ENCODE peak calls at places on chromosome 10, in four cellular contexts. E is GM12865, Y is endodermal cell, X is right cardiac atrium. J is an unnamed sample.

GRCh38 chr10:1061930-1062769 is 6.0 kb downstream of the WDR37 start:
- DNase-seq in Y (no peak), E (no peak), X (no peak), J (no peak)

GRCh38 chr10:88194961-88195367 is 331.5 kb downstream of the PTEN start:
- DNase-seq in Y (no peak), E (no peak), X (no peak), J (no peak)

GRCh38 chr10:30825495-30825894 is 195.9 kb upstream of the LYZL2 start:
- DNase-seq in Y (no peak), X (no peak), E (no peak), J (no peak)

GRCh38 chr10:120612756-120613155 is 155.7 kb downstream of the PLPP4 start:
- DNase-seq in E (no peak), X (no peak), Y (peak), J (no peak)

GRCh38 chr10:78038105-78038504 is 4.4 kb downstream of the RPS24 start:
- DNase-seq in E (no peak), X (no peak), Y (no peak), J (no peak)

GRCh38 chr10:62594093-62594520 is 210.4 kb upstream of the ADO start:
- DNase-seq in E (peak), Y (peak), X (peak), J (peak)

GRCh38 chr10:22229756-22230330 is 12.0 kb upstream of the EBLN1 start:
- DNase-seq in X (no peak), E (no peak), Y (no peak), J (no peak)

GRCh38 chr10:49115796-49116508 is 630 bp upstream of the VSTM4 start:
- DNase-seq in X (no peak), Y (no peak), E (no peak), J (no peak)

GRCh38 chr10:79242620-79243152 is 104.6 kb upstream of the PPIF start:
- DNase-seq in X (peak), E (peak), Y (peak), J (peak)

GRCh38 chr10:129760003-129760315 is 204.1 kb downstream of the EBF3 start:
- DNase-seq in Y (peak), E (no peak), X (no peak), J (no peak)

GRCh38 chr10:129471447-129471846 is 4.4 kb downstream of the MGMT start:
- DNase-seq in Y (peak), X (no peak), E (no peak), J (no peak)

GRCh38 chr10:110535958-110536891 is 31.3 kb upstream of the SMC3 start:
- DNase-seq in E (peak), Y (peak), X (no peak), J (peak)

GRCh38 chr10:73819513-73820093 is 8.2 kb upstream of the NDST2 start:
- DNase-seq in X (no peak), E (no peak), Y (peak), J (peak)

GRCh38 chr10:126422561-126422960 is 34.3 kb upstream of the ADAM12 start:
- DNase-seq in X (no peak), Y (no peak), E (no peak), J (no peak)

GRCh38 chr10:131173484-131174210 is 137.9 kb downstream of the TCERG1L start:
- DNase-seq in X (no peak), E (no peak), Y (no peak), J (no peak)

GRCh38 chr10:3172081-3172445 is 519 bp downstream of the PITRM1 start:
- DNase-seq in E (no peak), Y (no peak), X (no peak), J (no peak)

GRCh38 chr10:68471586-68472408 is at the start of gene DNA2:
- DNase-seq in Y (peak), E (peak), X (peak), J (peak)

GRCh38 chr10:114115661-114116060 is 58.3 kb downstream of the CCDC186 start:
- DNase-seq in Y (no peak), X (no peak), E (no peak), J (no peak)

GRCh38 chr10:5625992-5626777 is 40.2 kb downstream of the ASB13 start:
- DNase-seq in X (no peak), E (no peak), Y (no peak), J (no peak)

GRCh38 chr10:78605800-78606350 is 462.9 kb upstream of the ZMIZ1 start:
- DNase-seq in X (no peak), Y (peak), E (no peak), J (no peak)

GRCh38 chr10:930415-931325 is 835 bp downstream of the LARP4B start:
- DNase-seq in E (peak), Y (peak), X (peak), J (peak)

GRCh38 chr10:71749396-71749795 is 23.9 kb downstream of the VSIR start:
- DNase-seq in E (no peak), X (peak), Y (no peak), J (no peak)

GRCh38 chr10:28256776-28257175 is 46.1 kb downstream of the MPP7 start:
- DNase-seq in X (no peak), Y (no peak), E (no peak), J (no peak)

GRCh38 chr10:49001402-49001801 is 61.8 kb upstream of the LRRC18 start:
- DNase-seq in Y (peak), E (no peak), X (no peak), J (peak)

GRCh38 chr10:71509444-71509843 is 112.7 kb downstream of the CDH23 start:
- DNase-seq in X (no peak), E (no peak), Y (no peak), J (no peak)

GRCh38 chr10:260819-261429 is 125.7 kb downstream of the ZMYND11 start:
- DNase-seq in Y (no peak), X (no peak), E (no peak), J (no peak)

GRCh38 chr10:11539191-11539868 is 72.1 kb downstream of the USP6NL start:
- DNase-seq in X (no peak), E (no peak), Y (peak), J (no peak)

GRCh38 chr10:115981056-115981455 is 291.9 kb downstream of the GFRA1 start:
- DNase-seq in E (no peak), Y (peak), X (no peak), J (no peak)

GRCh38 chr10:43076311-43076875 is 476 bp upstream of the RET start:
- DNase-seq in Y (peak), X (no peak), E (no peak), J (peak)

GRCh38 chr10:31419394-31420063 is 100.5 kb downstream of the ZEB1 start:
- DNase-seq in X (peak), Y (no peak), E (no peak), J (no peak)

GRCh38 chr10:78471723-78472541 is 438.3 kb downstream of the RPS24 start:
- DNase-seq in X (no peak), E (no peak), Y (no peak), J (no peak)

DNA sequence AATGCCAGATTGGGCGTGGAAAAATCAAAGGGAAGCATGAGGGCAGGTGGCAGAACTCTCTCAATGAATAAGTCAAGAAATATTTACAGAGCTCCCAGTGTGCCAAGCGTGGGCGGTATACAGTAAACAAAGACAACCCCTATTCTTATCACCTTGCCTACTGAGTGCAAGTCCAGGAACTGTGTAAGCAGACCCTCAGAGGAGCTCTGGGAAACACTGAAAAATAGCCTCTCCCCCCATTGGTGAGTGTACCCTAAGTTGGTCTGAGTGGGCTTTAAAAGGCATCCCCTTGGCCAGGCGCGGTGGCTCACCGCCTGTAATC is 1.2 kb downstream of the DYDC2 start:
- DNase-seq in E (no peak), Y (no peak), X (no peak), J (no peak)
- H3K4me3 ChIP-seq in E (no peak), Y (peak), X (no peak), J (no peak)

DNA sequence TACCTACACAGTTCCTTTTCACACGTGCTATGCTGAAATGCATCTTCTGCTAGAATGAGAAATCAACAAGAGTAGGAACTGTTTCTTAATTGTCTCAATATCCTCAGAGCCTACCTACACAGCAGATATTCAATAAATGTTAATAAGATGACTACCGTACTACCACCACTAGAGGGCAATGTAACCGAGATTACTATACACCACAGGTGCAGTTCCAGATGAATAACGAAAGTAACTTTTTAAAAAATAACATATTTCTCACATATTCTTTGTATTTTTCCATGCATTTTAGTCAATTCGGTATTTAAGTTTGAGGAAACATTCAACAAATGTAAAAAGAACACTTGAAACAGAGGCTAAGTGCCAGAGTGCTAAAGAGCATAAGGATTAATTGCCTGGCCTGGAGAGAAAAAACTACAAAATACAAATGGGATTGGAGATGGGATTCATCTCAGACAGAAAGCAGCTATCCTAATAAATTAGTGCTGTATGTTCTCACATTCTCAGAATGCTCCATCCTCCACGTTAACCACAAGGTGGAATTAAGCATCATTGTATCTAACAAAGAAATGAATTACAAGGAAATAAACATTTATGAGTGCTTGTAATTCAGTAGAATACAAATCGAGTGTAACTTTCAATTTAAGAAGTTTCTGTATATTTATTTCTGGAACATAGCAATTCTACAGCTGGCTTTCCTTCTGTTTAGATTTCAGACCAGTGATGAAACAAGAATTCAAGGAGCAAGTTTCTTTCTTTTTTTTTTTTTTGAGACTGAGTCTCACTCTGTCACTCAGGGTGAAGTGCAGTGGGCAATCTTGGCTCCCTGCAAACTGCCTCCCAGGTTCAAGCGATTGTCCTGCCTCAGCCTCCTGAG is 20.3 kb upstream of the HECTD2 start:
- DNase-seq in Y (no peak), E (peak), X (no peak), J (peak)
- H3K4me3 ChIP-seq in Y (no peak), E (no peak), X (no peak), J (no peak)

GRCh38 chr10:24718031-24718855 is 5.4 kb downstream of the ARHGAP21 start:
- DNase-seq in Y (no peak), X (no peak), E (no peak), J (peak)
- H3K4me3 ChIP-seq in Y (peak), X (no peak), E (no peak), J (peak)

DNA sequence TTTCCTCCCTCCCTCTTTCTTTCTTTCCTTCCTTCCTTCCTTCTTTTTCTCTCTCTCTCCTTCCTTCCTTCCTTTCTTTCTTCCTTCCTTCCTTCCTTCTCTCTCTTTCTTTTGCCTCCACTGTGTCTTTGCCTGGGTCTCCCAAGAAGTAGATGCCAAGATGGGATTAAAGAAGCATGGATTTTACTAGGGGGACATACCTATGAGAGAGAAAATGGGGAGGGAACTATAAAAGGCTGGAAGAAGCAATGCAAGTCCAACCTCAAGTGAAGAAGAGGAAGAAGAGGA is 33.3 kb upstream of the CRTAC1 start:
- DNase-seq in E (no peak), Y (no peak), X (no peak), J (no peak)
- H3K4me3 ChIP-seq in E (no peak), Y (no peak), X (no peak), J (no peak)

GRCh38 chr10:76523798-76524231 is 1092.4 kb downstream of the LRMDA start:
- DNase-seq in Y (no peak), X (no peak), E (no peak), J (no peak)

DNA sequence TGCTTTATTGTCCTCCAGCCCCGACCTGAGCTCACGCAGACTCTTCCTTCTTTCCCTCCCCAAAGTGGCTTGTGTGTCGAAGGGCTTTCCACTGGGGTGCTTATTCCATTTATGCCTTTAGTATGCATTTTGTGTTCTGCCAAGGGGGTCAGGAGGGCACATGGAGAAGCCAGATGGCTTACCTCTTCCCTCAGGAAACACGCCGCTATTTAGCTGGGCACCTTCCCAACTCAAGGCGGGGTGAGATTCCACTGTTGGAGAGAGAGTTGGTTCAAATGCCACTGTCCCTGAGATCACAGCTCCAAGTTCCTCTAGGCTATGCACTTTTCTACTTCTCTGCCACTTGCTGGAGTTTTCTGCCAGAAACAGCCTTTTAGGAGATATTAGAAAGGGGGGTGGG is 1091.8 kb downstream of the LRMDA start:
- DNase-seq in Y (no peak), E (no peak), X (peak), J (no peak)
- H3K4me3 ChIP-seq in Y (no peak), E (no peak), X (no peak), J (no peak)

GRCh38 chr10:132551093-132551807 is 13.7 kb downstream of the INPP5A start:
- DNase-seq in Y (peak), X (no peak), E (peak), J (peak)
- H3K4me3 ChIP-seq in Y (no peak), X (no peak), E (no peak), J (no peak)

GRCh38 chr10:35608317-35608672 is 3.2 kb downstream of the GJD4 start:
- DNase-seq in Y (no peak), E (no peak), X (no peak), J (peak)

GRCh38 chr10:35611750-35612149 is 6.6 kb downstream of the GJD4 start:
- DNase-seq in Y (peak), X (no peak), E (no peak), J (peak)

GRCh38 chr10:35605191-35605590 is at the start of gene GJD4:
- DNase-seq in Y (peak), X (no peak), E (no peak), J (no peak)

GRCh38 chr10:35606423-35606822 is 1.3 kb downstream of the GJD4 start:
- DNase-seq in Y (no peak), E (no peak), X (no peak), J (no peak)

GRCh38 chr10:35607475-35608316 is 2.6 kb downstream of the GJD4 start:
- DNase-seq in X (no peak), E (no peak), Y (no peak), J (peak)
- H3K4me3 ChIP-seq in X (peak), E (no peak), Y (no peak), J (no peak)

GRCh38 chr10:102434251-102434913 is 2.0 kb upstream of the CUEDC2 start:
- DNase-seq in X (no peak), E (no peak), Y (no peak), J (peak)

GRCh38 chr10:102435529-102436233 is 3.3 kb upstream of the CUEDC2 start:
- DNase-seq in X (no peak), Y (peak), E (no peak), J (peak)

GRCh38 chr10:102435098-102435497 is 2.7 kb upstream of the CUEDC2 start:
- DNase-seq in E (no peak), Y (no peak), X (no peak), J (no peak)

GRCh38 chr10:102437515-102437914 is 5.1 kb upstream of the CUEDC2 start:
- DNase-seq in X (no peak), E (no peak), Y (no peak), J (no peak)

DNA sequence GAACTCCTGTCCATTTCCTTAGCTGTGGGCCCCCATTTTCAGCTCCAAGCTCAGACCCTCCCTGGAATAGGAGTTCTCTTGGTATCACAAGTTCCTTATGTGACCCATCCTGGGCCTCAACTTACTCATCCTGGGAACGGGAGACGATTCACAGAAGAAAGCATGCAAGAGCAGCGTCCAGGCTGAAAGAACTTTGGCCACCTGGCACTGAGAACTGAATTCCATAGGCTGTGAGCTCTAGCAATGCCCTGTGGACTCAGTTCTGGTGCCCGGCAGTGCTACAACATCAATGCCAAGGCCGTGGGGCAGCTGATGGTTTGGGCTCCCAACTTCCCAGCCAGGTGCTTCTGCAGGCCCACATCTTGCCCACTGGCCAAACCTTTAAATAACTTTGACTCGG is 3.9 kb upstream of the CUEDC2 start:
- DNase-seq in Y (no peak), E (no peak), X (no peak), J (no peak)
- H3K4me3 ChIP-seq in Y (no peak), E (peak), X (no peak), J (no peak)

J was measured in H7.